ENCODE peak calls at places on chromosome 2, in ten cellular contexts. One of them, this sample, is unnamed.

GRCh38 chr2:8580316-8581047 is 101.4 kb upstream of the ID2 start:
- DNase-seq in lung: no peak
- DNase-seq in cardiac muscle cell: no peak
- DNase-seq in testis: no peak
- DNase-seq in left ventricle myocardium inferior: no peak
- DNase-seq in CD8-positive, alpha-beta T cell: no peak
- DNase-seq in psoas muscle: no peak
- DNase-seq in effector memory CD4-positive, alpha-beta T cell: no peak
- DNase-seq in foreskin keratinocyte: no peak
- DNase-seq in stomach: no peak
- DNase-seq in this sample: no peak

GRCh38 chr2:95391641-95392310 is 10.7 kb upstream of the FAHD2A start:
- DNase-seq in lung: no peak
- DNase-seq in cardiac muscle cell: peak
- DNase-seq in testis: peak
- DNase-seq in left ventricle myocardium inferior: no peak
- DNase-seq in CD8-positive, alpha-beta T cell: no peak
- DNase-seq in psoas muscle: no peak
- DNase-seq in effector memory CD4-positive, alpha-beta T cell: no peak
- DNase-seq in foreskin keratinocyte: no peak
- DNase-seq in stomach: peak
- DNase-seq in this sample: no peak

GRCh38 chr2:190105554-190105953 is 43.0 kb upstream of the MSTN start:
- DNase-seq in lung: no peak
- DNase-seq in cardiac muscle cell: no peak
- DNase-seq in testis: no peak
- DNase-seq in left ventricle myocardium inferior: no peak
- DNase-seq in CD8-positive, alpha-beta T cell: no peak
- DNase-seq in psoas muscle: no peak
- DNase-seq in effector memory CD4-positive, alpha-beta T cell: no peak
- DNase-seq in foreskin keratinocyte: peak
- DNase-seq in stomach: no peak
- DNase-seq in this sample: no peak

GRCh38 chr2:165766326-165766927 is 27.6 kb downstream of the GALNT3 start:
- DNase-seq in lung: no peak
- DNase-seq in cardiac muscle cell: no peak
- DNase-seq in testis: no peak
- DNase-seq in left ventricle myocardium inferior: no peak
- DNase-seq in CD8-positive, alpha-beta T cell: no peak
- DNase-seq in psoas muscle: no peak
- DNase-seq in effector memory CD4-positive, alpha-beta T cell: no peak
- DNase-seq in foreskin keratinocyte: no peak
- DNase-seq in stomach: no peak
- DNase-seq in this sample: no peak

GRCh38 chr2:15908371-15908770 is 32.0 kb upstream of the MYCN start:
- DNase-seq in lung: no peak
- DNase-seq in cardiac muscle cell: no peak
- DNase-seq in testis: no peak
- DNase-seq in left ventricle myocardium inferior: no peak
- DNase-seq in CD8-positive, alpha-beta T cell: no peak
- DNase-seq in psoas muscle: no peak
- DNase-seq in effector memory CD4-positive, alpha-beta T cell: no peak
- DNase-seq in foreskin keratinocyte: no peak
- DNase-seq in stomach: no peak
- DNase-seq in this sample: no peak

GRCh38 chr2:197274349-197274748 is 36.2 kb downstream of the ANKRD44 start:
- DNase-seq in lung: no peak
- DNase-seq in cardiac muscle cell: no peak
- DNase-seq in testis: no peak
- DNase-seq in left ventricle myocardium inferior: no peak
- DNase-seq in CD8-positive, alpha-beta T cell: no peak
- DNase-seq in psoas muscle: no peak
- DNase-seq in effector memory CD4-positive, alpha-beta T cell: no peak
- DNase-seq in foreskin keratinocyte: no peak
- DNase-seq in stomach: no peak
- DNase-seq in this sample: no peak

GRCh38 chr2:39492095-39492590 is 55.1 kb upstream of the MAP4K3 start:
- DNase-seq in lung: no peak
- DNase-seq in cardiac muscle cell: no peak
- DNase-seq in testis: no peak
- DNase-seq in left ventricle myocardium inferior: no peak
- DNase-seq in CD8-positive, alpha-beta T cell: no peak
- DNase-seq in psoas muscle: no peak
- DNase-seq in effector memory CD4-positive, alpha-beta T cell: no peak
- DNase-seq in foreskin keratinocyte: peak
- DNase-seq in stomach: no peak
- DNase-seq in this sample: peak

GRCh38 chr2:126482582-126483464 is 173.1 kb upstream of the GYPC start:
- DNase-seq in lung: no peak
- DNase-seq in cardiac muscle cell: no peak
- DNase-seq in testis: peak
- DNase-seq in left ventricle myocardium inferior: no peak
- DNase-seq in CD8-positive, alpha-beta T cell: no peak
- DNase-seq in psoas muscle: no peak
- DNase-seq in effector memory CD4-positive, alpha-beta T cell: no peak
- DNase-seq in foreskin keratinocyte: no peak
- DNase-seq in stomach: no peak
- DNase-seq in this sample: no peak

GRCh38 chr2:173044686-173045085 is 31.0 kb upstream of the MAP3K20 start:
- DNase-seq in lung: no peak
- DNase-seq in cardiac muscle cell: no peak
- DNase-seq in testis: no peak
- DNase-seq in left ventricle myocardium inferior: no peak
- DNase-seq in CD8-positive, alpha-beta T cell: no peak
- DNase-seq in psoas muscle: no peak
- DNase-seq in effector memory CD4-positive, alpha-beta T cell: no peak
- DNase-seq in foreskin keratinocyte: no peak
- DNase-seq in stomach: no peak
- DNase-seq in this sample: no peak

GRCh38 chr2:237213325-237214040 is 127.8 kb downstream of the COPS8 start:
- DNase-seq in lung: no peak
- DNase-seq in cardiac muscle cell: no peak
- DNase-seq in testis: peak
- DNase-seq in left ventricle myocardium inferior: peak
- DNase-seq in CD8-positive, alpha-beta T cell: no peak
- DNase-seq in psoas muscle: peak
- DNase-seq in effector memory CD4-positive, alpha-beta T cell: no peak
- DNase-seq in foreskin keratinocyte: peak
- DNase-seq in stomach: peak
- DNase-seq in this sample: no peak

GRCh38 chr2:96470089-96470488 is 35.1 kb downstream of the NEURL3 start:
- DNase-seq in lung: no peak
- DNase-seq in cardiac muscle cell: no peak
- DNase-seq in testis: peak
- DNase-seq in left ventricle myocardium inferior: no peak
- DNase-seq in CD8-positive, alpha-beta T cell: no peak
- DNase-seq in psoas muscle: no peak
- DNase-seq in effector memory CD4-positive, alpha-beta T cell: no peak
- DNase-seq in foreskin keratinocyte: no peak
- DNase-seq in stomach: no peak
- DNase-seq in this sample: no peak

GRCh38 chr2:237472187-237472712 is 14.8 kb upstream of the MLPH start:
- DNase-seq in lung: no peak
- DNase-seq in cardiac muscle cell: no peak
- DNase-seq in testis: no peak
- DNase-seq in left ventricle myocardium inferior: no peak
- DNase-seq in CD8-positive, alpha-beta T cell: no peak
- DNase-seq in psoas muscle: no peak
- DNase-seq in effector memory CD4-positive, alpha-beta T cell: no peak
- DNase-seq in foreskin keratinocyte: no peak
- DNase-seq in stomach: no peak
- DNase-seq in this sample: no peak

GRCh38 chr2:65554765-65555561 is 122.6 kb upstream of the SPRED2 start:
- DNase-seq in lung: no peak
- DNase-seq in cardiac muscle cell: no peak
- DNase-seq in testis: no peak
- DNase-seq in left ventricle myocardium inferior: no peak
- DNase-seq in CD8-positive, alpha-beta T cell: no peak
- DNase-seq in psoas muscle: no peak
- DNase-seq in effector memory CD4-positive, alpha-beta T cell: no peak
- DNase-seq in foreskin keratinocyte: no peak
- DNase-seq in stomach: no peak
- DNase-seq in this sample: no peak

GRCh38 chr2:8418721-8419120 is 263.1 kb upstream of the ID2 start:
- DNase-seq in lung: no peak
- DNase-seq in cardiac muscle cell: no peak
- DNase-seq in testis: no peak
- DNase-seq in left ventricle myocardium inferior: no peak
- DNase-seq in CD8-positive, alpha-beta T cell: no peak
- DNase-seq in psoas muscle: no peak
- DNase-seq in effector memory CD4-positive, alpha-beta T cell: no peak
- DNase-seq in foreskin keratinocyte: no peak
- DNase-seq in stomach: no peak
- DNase-seq in this sample: no peak

GRCh38 chr2:174446531-174446930 is 40.3 kb downstream of the GPR155 start:
- DNase-seq in lung: no peak
- DNase-seq in cardiac muscle cell: no peak
- DNase-seq in testis: no peak
- DNase-seq in left ventricle myocardium inferior: no peak
- DNase-seq in CD8-positive, alpha-beta T cell: no peak
- DNase-seq in psoas muscle: no peak
- DNase-seq in effector memory CD4-positive, alpha-beta T cell: no peak
- DNase-seq in foreskin keratinocyte: no peak
- DNase-seq in stomach: no peak
- DNase-seq in this sample: no peak

GRCh38 chr2:88061295-88061694 is 5.7 kb upstream of the KRCC1 start:
- DNase-seq in lung: no peak
- DNase-seq in cardiac muscle cell: no peak
- DNase-seq in testis: no peak
- DNase-seq in left ventricle myocardium inferior: no peak
- DNase-seq in CD8-positive, alpha-beta T cell: no peak
- DNase-seq in psoas muscle: no peak
- DNase-seq in effector memory CD4-positive, alpha-beta T cell: no peak
- DNase-seq in foreskin keratinocyte: no peak
- DNase-seq in stomach: no peak
- DNase-seq in this sample: no peak

DNA sequence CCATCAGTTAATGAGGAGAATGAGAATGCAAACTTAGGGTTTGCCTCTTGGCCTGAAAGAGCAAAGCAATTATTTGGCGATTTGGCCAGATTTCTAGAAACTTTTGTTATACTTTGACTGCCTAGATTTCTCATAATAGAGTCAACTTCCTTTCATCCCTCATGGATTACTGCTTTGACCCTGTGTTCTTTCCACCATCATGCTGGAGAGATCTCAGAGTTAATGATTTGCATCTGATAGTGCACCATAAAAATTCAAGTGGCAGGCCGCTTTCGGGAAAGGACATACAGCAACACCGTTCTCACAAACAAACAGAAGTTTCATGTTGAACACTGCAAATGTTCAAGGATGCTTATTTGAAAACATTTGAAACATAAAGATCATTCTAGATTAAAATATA is 143.7 kb upstream of the ZFP36L2 start:
- DNase-seq in lung: no peak
- DNase-seq in cardiac muscle cell: no peak
- DNase-seq in testis: no peak
- DNase-seq in left ventricle myocardium inferior: no peak
- DNase-seq in CD8-positive, alpha-beta T cell: no peak
- DNase-seq in psoas muscle: no peak
- DNase-seq in effector memory CD4-positive, alpha-beta T cell: no peak
- DNase-seq in foreskin keratinocyte: no peak
- DNase-seq in stomach: no peak
- DNase-seq in this sample: no peak
- H3K27ac ChIP-seq in lung: no peak
- H3K27ac ChIP-seq in cardiac muscle cell: no peak
- H3K27ac ChIP-seq in testis: peak
- H3K27ac ChIP-seq in left ventricle myocardium inferior: peak
- H3K27ac ChIP-seq in CD8-positive, alpha-beta T cell: no peak
- H3K27ac ChIP-seq in psoas muscle: peak
- H3K27ac ChIP-seq in effector memory CD4-positive, alpha-beta T cell: no peak
- H3K27ac ChIP-seq in foreskin keratinocyte: no peak
- H3K27ac ChIP-seq in stomach: no peak
- H3K27ac ChIP-seq in this sample: no peak

GRCh38 chr2:21404827-21405625 is 281.3 kb downstream of the TDRD15 start:
- DNase-seq in lung: no peak
- DNase-seq in cardiac muscle cell: no peak
- DNase-seq in testis: no peak
- DNase-seq in left ventricle myocardium inferior: no peak
- DNase-seq in CD8-positive, alpha-beta T cell: no peak
- DNase-seq in psoas muscle: no peak
- DNase-seq in effector memory CD4-positive, alpha-beta T cell: no peak
- DNase-seq in foreskin keratinocyte: no peak
- DNase-seq in stomach: no peak
- DNase-seq in this sample: no peak

GRCh38 chr2:21406983-21407382 is 283.2 kb downstream of the TDRD15 start:
- DNase-seq in lung: no peak
- DNase-seq in cardiac muscle cell: no peak
- DNase-seq in testis: no peak
- DNase-seq in left ventricle myocardium inferior: no peak
- DNase-seq in CD8-positive, alpha-beta T cell: no peak
- DNase-seq in psoas muscle: no peak
- DNase-seq in effector memory CD4-positive, alpha-beta T cell: no peak
- DNase-seq in foreskin keratinocyte: no peak
- DNase-seq in stomach: no peak
- DNase-seq in this sample: no peak

GRCh38 chr2:21404137-21404536 is 280.4 kb downstream of the TDRD15 start:
- DNase-seq in lung: no peak
- DNase-seq in cardiac muscle cell: no peak
- DNase-seq in testis: no peak
- DNase-seq in left ventricle myocardium inferior: no peak
- DNase-seq in CD8-positive, alpha-beta T cell: no peak
- DNase-seq in psoas muscle: no peak
- DNase-seq in effector memory CD4-positive, alpha-beta T cell: no peak
- DNase-seq in foreskin keratinocyte: no peak
- DNase-seq in stomach: no peak
- DNase-seq in this sample: no peak
- H3K27ac ChIP-seq in lung: no peak
- H3K27ac ChIP-seq in cardiac muscle cell: no peak
- H3K27ac ChIP-seq in testis: no peak
- H3K27ac ChIP-seq in left ventricle myocardium inferior: no peak
- H3K27ac ChIP-seq in CD8-positive, alpha-beta T cell: no peak
- H3K27ac ChIP-seq in psoas muscle: no peak
- H3K27ac ChIP-seq in effector memory CD4-positive, alpha-beta T cell: no peak
- H3K27ac ChIP-seq in foreskin keratinocyte: no peak
- H3K27ac ChIP-seq in stomach: no peak
- H3K27ac ChIP-seq in this sample: no peak

GRCh38 chr2:159614534-159615186 is 1.7 kb downstream of the BAZ2B start:
- DNase-seq in lung: no peak
- DNase-seq in cardiac muscle cell: no peak
- DNase-seq in testis: no peak
- DNase-seq in left ventricle myocardium inferior: no peak
- DNase-seq in CD8-positive, alpha-beta T cell: no peak
- DNase-seq in psoas muscle: no peak
- DNase-seq in effector memory CD4-positive, alpha-beta T cell: no peak
- DNase-seq in foreskin keratinocyte: peak
- DNase-seq in stomach: no peak
- DNase-seq in this sample: no peak
- H3K27ac ChIP-seq in lung: peak
- H3K27ac ChIP-seq in cardiac muscle cell: peak
- H3K27ac ChIP-seq in testis: peak
- H3K27ac ChIP-seq in left ventricle myocardium inferior: peak
- H3K27ac ChIP-seq in CD8-positive, alpha-beta T cell: no peak
- H3K27ac ChIP-seq in psoas muscle: peak
- H3K27ac ChIP-seq in effector memory CD4-positive, alpha-beta T cell: no peak
- H3K27ac ChIP-seq in foreskin keratinocyte: peak
- H3K27ac ChIP-seq in stomach: peak
- H3K27ac ChIP-seq in this sample: peak

DNA sequence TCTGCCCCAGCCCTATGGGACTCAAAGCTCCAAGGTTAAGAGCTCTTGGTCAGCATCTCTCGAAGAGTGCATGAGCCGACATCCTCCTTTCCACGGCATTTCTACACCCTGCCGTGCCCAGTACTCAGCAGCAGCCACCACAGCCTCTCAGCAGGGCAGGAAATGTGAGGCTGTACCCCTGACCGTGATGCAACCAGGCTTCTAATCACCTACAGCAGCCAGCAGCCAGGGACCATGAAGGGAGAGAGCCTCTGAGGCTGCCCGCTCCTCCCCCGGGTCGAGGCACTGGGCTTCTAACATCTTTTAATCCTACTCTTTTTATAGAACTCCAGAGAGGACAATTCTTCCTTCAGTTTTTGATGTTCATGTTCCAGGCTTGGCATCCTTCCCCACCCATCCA is 6.5 kb downstream of the CYS1 start:
- DNase-seq in lung: no peak
- DNase-seq in cardiac muscle cell: no peak
- DNase-seq in testis: no peak
- DNase-seq in left ventricle myocardium inferior: no peak
- DNase-seq in CD8-positive, alpha-beta T cell: no peak
- DNase-seq in psoas muscle: no peak
- DNase-seq in effector memory CD4-positive, alpha-beta T cell: no peak
- DNase-seq in foreskin keratinocyte: no peak
- DNase-seq in stomach: no peak
- DNase-seq in this sample: no peak
- H3K27ac ChIP-seq in lung: no peak
- H3K27ac ChIP-seq in cardiac muscle cell: no peak
- H3K27ac ChIP-seq in testis: no peak
- H3K27ac ChIP-seq in left ventricle myocardium inferior: no peak
- H3K27ac ChIP-seq in CD8-positive, alpha-beta T cell: no peak
- H3K27ac ChIP-seq in psoas muscle: no peak
- H3K27ac ChIP-seq in effector memory CD4-positive, alpha-beta T cell: no peak
- H3K27ac ChIP-seq in foreskin keratinocyte: no peak
- H3K27ac ChIP-seq in stomach: no peak
- H3K27ac ChIP-seq in this sample: no peak

This sample was measured in epithelial cell of prostate.